ENCODE peak calls at places on chromosomes 12 and 14, in ten cellular contexts. D is heart right ventricle, Y is SJSA1, R is body of pancreas, A is caudate nucleus, O is esophagus muscularis mucosa, U is ovary, M is uterus, V is psoas muscle, E is ascending aorta. T is an unnamed sample.

GRCh38 chr12:46209165-46209564 is 59.7 kb downstream of the SLC38A1 start:
- DNase-seq in A (no peak), E (no peak), D (no peak), O (no peak), Y (no peak), U (no peak), V (no peak), M (no peak), R (no peak), T (no peak)

GRCh38 chr12:74043343-74043742 is 494.3 kb upstream of the ATXN7L3B start:
- DNase-seq in Y (no peak), M (no peak), A (no peak), D (no peak), E (no peak), R (no peak), U (no peak), V (no peak), O (no peak), T (no peak)

GRCh38 chr14:53152627-53152908 is 555 bp downstream of the DDHD1 start:
- DNase-seq in R (no peak), E (no peak), O (no peak), U (no peak), M (peak), V (no peak), Y (no peak), A (peak), D (no peak), T (peak)

GRCh38 chr12:82326905-82327503 is 31.2 kb downstream of the CCDC59 start:
- DNase-seq in Y (no peak), U (no peak), D (no peak), A (no peak), V (no peak), R (no peak), E (no peak), M (no peak), O (no peak), T (no peak)

GRCh38 chr12:118773956-118774723 is 207.2 kb upstream of the SRRM4 start:
- DNase-seq in D (no peak), M (no peak), Y (no peak), O (no peak), A (peak), E (no peak), U (no peak), V (no peak), R (no peak), T (no peak)

GRCh38 chr14:92507174-92507768 is 6.3 kb upstream of the RIN3 start:
- DNase-seq in A (no peak), R (no peak), M (no peak), D (no peak), U (no peak), E (peak), Y (no peak), O (no peak), V (no peak), T (peak)

GRCh38 chr12:91432079-91432478 is 249.5 kb upstream of the DCN start:
- DNase-seq in D (no peak), V (no peak), O (no peak), R (no peak), M (no peak), Y (peak), E (no peak), U (no peak), A (no peak), T (no peak)

GRCh38 chr14:53167602-53168328 is 14.6 kb upstream of the DDHD1 start:
- DNase-seq in M (no peak), E (no peak), O (no peak), D (no peak), U (no peak), A (no peak), R (no peak), Y (no peak), V (no peak), T (no peak)

GRCh38 chr14:30656190-30656632 is 34.1 kb downstream of the SCFD1 start:
- DNase-seq in V (no peak), R (peak), Y (no peak), U (no peak), O (no peak), A (no peak), D (peak), M (peak), E (no peak), T (no peak)

GRCh38 chr14:105294142-105294597 is 6.6 kb downstream of the BRF1 start:
- DNase-seq in M (no peak), R (peak), U (no peak), O (no peak), V (peak), E (no peak), A (peak), Y (no peak), D (peak), T (no peak)

GRCh38 chr14:85528080-85528881 is 1.7 kb upstream of the FLRT2 start:
- DNase-seq in O (no peak), U (peak), Y (peak), D (no peak), V (no peak), E (no peak), R (peak), M (no peak), A (peak), T (peak)

GRCh38 chr14:76904740-76905569 is 78.7 kb downstream of the LRRC74A start:
- DNase-seq in E (peak), U (no peak), M (peak), A (peak), O (no peak), Y (peak), V (peak), R (peak), D (no peak), T (no peak)

GRCh38 chr12:14961466-14962155 is at the start of gene ARHGDIB:
- DNase-seq in O (no peak), E (peak), R (peak), Y (no peak), V (no peak), M (no peak), U (no peak), A (no peak), D (peak), T (no peak)

GRCh38 chr14:71324767-71325272 is 417.6 kb downstream of the PCNX1 start:
- DNase-seq in A (no peak), R (no peak), Y (no peak), O (no peak), M (no peak), V (no peak), E (no peak), D (no peak), U (no peak), T (no peak)

GRCh38 chr12:114848661-114849060 is 164.7 kb upstream of the TBX3 start:
- DNase-seq in A (no peak), O (no peak), E (no peak), M (no peak), D (peak), Y (no peak), U (peak), R (no peak), V (no peak), T (no peak)

GRCh38 chr12:53623986-53624385 is 2.2 kb downstream of the ATF7 start:
- DNase-seq in D (peak), V (no peak), E (no peak), R (peak), O (no peak), M (peak), Y (no peak), U (no peak), A (no peak), T (no peak)

GRCh38 chr12:75666980-75667359 is 155.6 kb upstream of the KRR1 start:
- DNase-seq in O (no peak), A (no peak), Y (no peak), E (no peak), D (no peak), U (no peak), M (no peak), R (no peak), V (no peak), T (no peak)

GRCh38 chr14:59870277-59871165 is at the start of gene RTN1:
- DNase-seq in U (no peak), A (peak), M (no peak), Y (peak), V (peak), E (peak), O (no peak), R (peak), D (peak), T (peak)

GRCh38 chr14:95164506-95164905 is 7.2 kb upstream of the DICER1 start:
- DNase-seq in E (no peak), U (no peak), M (no peak), D (no peak), A (no peak), Y (no peak), R (no peak), V (no peak), O (no peak), T (no peak)

GRCh38 chr12:94792690-94793089 is 142.3 kb upstream of the TMCC3 start:
- DNase-seq in V (no peak), D (peak), R (no peak), A (no peak), E (no peak), O (no peak), M (no peak), U (peak), Y (no peak), T (no peak)

GRCh38 chr14:75411194-75411552 is 16.6 kb upstream of the JDP2 start:
- DNase-seq in E (no peak), V (no peak), R (no peak), U (no peak), D (peak), O (no peak), M (no peak), Y (no peak), A (no peak), T (no peak)

GRCh38 chr12:9634177-9634803 is 26.6 kb upstream of the KLRB1 start:
- DNase-seq in A (no peak), D (peak), U (no peak), Y (no peak), R (peak), O (no peak), M (peak), E (no peak), V (no peak), T (peak)

GRCh38 chr12:30796891-30797371 is 42.2 kb upstream of the CAPRIN2 start:
- DNase-seq in E (no peak), M (no peak), Y (no peak), O (no peak), A (peak), R (no peak), V (no peak), D (no peak), U (no peak), T (no peak)

GRCh38 chr14:57816568-57817284 is 49.2 kb downstream of the SLC35F4 start:
- DNase-seq in Y (no peak), V (no peak), M (no peak), E (no peak), O (no peak), A (no peak), U (no peak), D (no peak), R (no peak), T (no peak)

GRCh38 chr14:53432378-53432802 is 279.3 kb upstream of the DDHD1 start:
- DNase-seq in V (no peak), M (no peak), A (no peak), E (no peak), O (no peak), R (no peak), U (no peak), Y (peak), D (no peak), T (no peak)

GRCh38 chr14:23119362-23120327 is 590 bp upstream of the CEBPE start:
- DNase-seq in V (no peak), E (no peak), O (no peak), D (no peak), U (peak), M (no peak), R (no peak), A (no peak), Y (no peak), T (no peak)

GRCh38 chr12:10293151-10293550 is 14.5 kb upstream of the KLRD1 start:
- DNase-seq in O (no peak), D (no peak), R (no peak), U (no peak), A (no peak), V (no peak), Y (no peak), E (no peak), M (no peak), T (no peak)

GRCh38 chr12:27549801-27550652 is 26.0 kb downstream of the PPFIBP1 start:
- DNase-seq in U (peak), Y (peak), O (peak), D (peak), M (peak), E (peak), A (no peak), V (peak), R (peak), T (no peak)

GRCh38 chr12:53050426-53051057 is 677 bp downstream of the TNS2 start:
- DNase-seq in M (no peak), V (peak), U (no peak), R (no peak), O (no peak), Y (peak), D (no peak), A (no peak), E (peak), T (no peak)

GRCh38 chr14:76957224-76957881 is 71.2 kb downstream of the IRF2BPL start:
- DNase-seq in Y (no peak), E (no peak), A (no peak), D (no peak), R (no peak), U (no peak), O (no peak), M (no peak), V (no peak), T (no peak)

GRCh38 chr12:92248977-92249376 is 103.3 kb upstream of the BTG1 start:
- DNase-seq in E (no peak), V (no peak), M (no peak), Y (no peak), O (no peak), A (no peak), U (no peak), D (no peak), R (no peak), T (no peak)

GRCh38 chr14:52069617-52070431 is 965 bp upstream of the NID2 start:
- DNase-seq in V (peak), D (peak), R (peak), O (peak), E (peak), U (no peak), Y (peak), A (no peak), M (peak), T (no peak)

GRCh38 chr14:21022686-21023085 is 2.2 kb downstream of the NDRG2 start:
- DNase-seq in M (no peak), A (no peak), Y (no peak), U (no peak), V (no peak), O (no peak), D (no peak), R (no peak), E (no peak), T (no peak)

GRCh38 chr14:21023817-21024667 is 819 bp downstream of the NDRG2 start:
- DNase-seq in A (no peak), M (no peak), D (no peak), V (peak), O (no peak), E (no peak), R (peak), Y (no peak), U (no peak), T (no peak)

GRCh38 chr14:21024668-21025373 is at the start of gene NDRG2:
- DNase-seq in U (peak), M (peak), D (peak), E (peak), A (peak), O (peak), V (peak), R (peak), Y (no peak), T (peak)

GRCh38 chr14:21020977-21021545 is 3.8 kb downstream of the NDRG2 start:
- DNase-seq in R (no peak), M (no peak), U (no peak), E (no peak), A (no peak), D (no peak), O (no peak), Y (no peak), V (no peak), T (no peak)

DNA sequence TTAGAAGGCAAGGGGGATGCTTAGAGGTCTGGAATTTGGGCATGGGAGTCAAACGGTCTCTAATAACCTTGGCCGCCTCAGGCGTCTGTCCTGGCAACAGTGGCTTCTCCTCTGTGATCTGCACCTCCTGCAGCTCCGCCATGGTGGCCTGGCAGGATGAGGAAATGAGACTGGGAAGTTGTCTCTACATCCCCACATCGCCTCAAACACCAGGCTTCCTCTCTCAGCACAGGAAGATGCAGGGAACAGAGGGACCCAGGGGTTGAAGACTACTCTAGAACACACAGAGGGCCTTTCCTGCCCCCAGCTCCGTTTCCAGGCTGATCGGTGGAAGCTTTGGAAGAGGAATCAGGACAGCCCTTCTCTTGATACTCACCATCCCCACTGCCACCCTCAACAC is 1.7 kb downstream of the NDRG2 start:
- DNase-seq in U (no peak), M (no peak), O (no peak), E (no peak), Y (no peak), V (no peak), D (no peak), A (no peak), R (no peak), T (no peak)
- H3K27ac ChIP-seq in U (peak), M (peak), O (peak), E (peak), Y (no peak), V (peak), D (peak), A (peak), R (peak), T (peak)

GRCh38 chr12:88921434-88921833 is 341.2 kb upstream of the KITLG start:
- DNase-seq in E (no peak), O (no peak), D (no peak), V (no peak), Y (no peak), U (no peak), M (no peak), R (no peak), A (no peak), T (no peak)
- H3K27ac ChIP-seq in E (no peak), O (no peak), D (no peak), V (no peak), Y (no peak), U (no peak), M (no peak), R (no peak), A (no peak), T (no peak)

GRCh38 chr14:90829677-90830076 is 13.4 kb upstream of the TTC7B start:
- DNase-seq in D (no peak), Y (no peak), O (no peak), M (no peak), U (no peak), A (no peak), E (no peak), V (no peak), R (no peak), T (no peak)

GRCh38 chr14:90827919-90828610 is 11.8 kb upstream of the TTC7B start:
- DNase-seq in O (peak), A (peak), M (peak), U (peak), V (peak), E (peak), D (peak), Y (peak), R (peak), T (peak)

GRCh38 chr14:90830931-90831701 is 14.9 kb upstream of the TTC7B start:
- DNase-seq in O (no peak), M (no peak), E (no peak), Y (no peak), A (no peak), U (no peak), V (no peak), D (no peak), R (no peak), T (no peak)

GRCh38 chr14:90831821-90832220 is 15.6 kb upstream of the TTC7B start:
- DNase-seq in U (no peak), D (no peak), E (no peak), M (no peak), O (no peak), R (no peak), V (no peak), Y (no peak), A (peak), T (no peak)

GRCh38 chr14:90828642-90829487 is 12.6 kb upstream of the TTC7B start:
- DNase-seq in O (no peak), Y (no peak), R (no peak), U (no peak), D (no peak), M (peak), E (no peak), V (no peak), A (no peak), T (peak)
- H3K27ac ChIP-seq in O (peak), Y (no peak), R (peak), U (peak), D (peak), M (peak), E (peak), V (peak), A (peak), T (peak)

GRCh38 chr14:44847910-44848309 is 113.8 kb downstream of the KLHL28 start:
- DNase-seq in Y (no peak), R (no peak), D (no peak), O (no peak), M (no peak), U (no peak), A (no peak), V (no peak), E (no peak), T (no peak)
- H3K27ac ChIP-seq in Y (no peak), R (no peak), D (no peak), O (no peak), M (no peak), U (no peak), A (no peak), V (no peak), E (no peak), T (no peak)